ENCODE peak calls at places on chromosomes 3 and 15, in four cellular contexts. V, A, F and W are unnamed samples.

GRCh38 chr3:98583766-98584165 is 9.6 kb downstream of the CPOX start:
- DNase-seq in F (no peak), A (no peak), V (no peak), W (no peak)

GRCh38 chr3:134242649-134243637 is 7.7 kb downstream of the RYK start:
- DNase-seq in F (no peak), V (no peak), A (no peak), W (no peak)

GRCh38 chr15:82699726-82700125 is 9.9 kb downstream of the AP3B2 start:
- DNase-seq in V (no peak), F (no peak), A (no peak), W (no peak)

GRCh38 chr3:126439346-126439967 is 36.2 kb downstream of the ZXDC start:
- DNase-seq in F (no peak), A (no peak), V (peak; percentile 8), W (no peak)

GRCh38 chr15:31352911-31353811 is 26.5 kb downstream of the KLF13 start:
- DNase-seq in F (no peak), A (peak; percentile 90), V (peak; percentile 72), W (peak; percentile 81)

GRCh38 chr3:108006077-108006675 is 84.7 kb downstream of the CD47 start:
- DNase-seq in F (peak; percentile 71), V (no peak), A (peak; percentile 44), W (peak; percentile 72)

GRCh38 chr3:138349926-138350665 is 1.7 kb downstream of the MRAS start:
- DNase-seq in A (peak; percentile 49), V (peak; percentile 59), F (no peak), W (peak; percentile 74)

GRCh38 chr3:160331127-160331937 is 67.7 kb downstream of the IFT80 start:
- DNase-seq in V (no peak), F (no peak), A (no peak), W (no peak)

GRCh38 chr15:63912061-63912615 is 78.4 kb upstream of the HERC1 start:
- DNase-seq in A (no peak), F (no peak), V (no peak), W (no peak)

GRCh38 chr3:119359476-119359998 is 65.4 kb downstream of the ARHGAP31 start:
- DNase-seq in V (no peak), A (no peak), F (no peak), W (no peak)

GRCh38 chr3:142808103-142808917 is 80.6 kb downstream of the PCOLCE2 start:
- DNase-seq in F (no peak), V (no peak), A (no peak), W (no peak)

GRCh38 chr3:159779883-159780282 is 208.8 kb upstream of the IL12A start:
- DNase-seq in F (no peak), A (no peak), V (no peak), W (no peak)

GRCh38 chr15:77419050-77419835 is 661 bp downstream of the PEAK1 start:
- DNase-seq in A (peak; percentile 59), F (peak; percentile 19), V (peak; percentile 74), W (peak; percentile 42)

GRCh38 chr3:50270841-50271240 is 1.9 kb downstream of the SEMA3B start:
- DNase-seq in A (no peak), F (no peak), V (no peak), W (no peak)

GRCh38 chr3:111484666-111485065 is 57.3 kb upstream of the CD96 start:
- DNase-seq in A (no peak), V (no peak), F (no peak), W (no peak)

GRCh38 chr3:15331606-15332404 is 581 bp downstream of the SH3BP5 start:
- DNase-seq in A (peak; percentile 27), V (peak; percentile 68), F (no peak), W (peak; percentile 52)

GRCh38 chr3:15327941-15328340 is 4.4 kb downstream of the SH3BP5 start:
- DNase-seq in A (peak; percentile 69), V (no peak), F (peak; percentile 57), W (no peak)

GRCh38 chr3:15331072-15331605 is 1.2 kb downstream of the SH3BP5 start:
- DNase-seq in V (no peak), A (no peak), F (no peak), W (no peak)

GRCh38 chr3:15329058-15330005 is 3.1 kb downstream of the SH3BP5 start:
- DNase-seq in V (no peak), F (no peak), A (no peak), W (peak; percentile 59)

DNA sequence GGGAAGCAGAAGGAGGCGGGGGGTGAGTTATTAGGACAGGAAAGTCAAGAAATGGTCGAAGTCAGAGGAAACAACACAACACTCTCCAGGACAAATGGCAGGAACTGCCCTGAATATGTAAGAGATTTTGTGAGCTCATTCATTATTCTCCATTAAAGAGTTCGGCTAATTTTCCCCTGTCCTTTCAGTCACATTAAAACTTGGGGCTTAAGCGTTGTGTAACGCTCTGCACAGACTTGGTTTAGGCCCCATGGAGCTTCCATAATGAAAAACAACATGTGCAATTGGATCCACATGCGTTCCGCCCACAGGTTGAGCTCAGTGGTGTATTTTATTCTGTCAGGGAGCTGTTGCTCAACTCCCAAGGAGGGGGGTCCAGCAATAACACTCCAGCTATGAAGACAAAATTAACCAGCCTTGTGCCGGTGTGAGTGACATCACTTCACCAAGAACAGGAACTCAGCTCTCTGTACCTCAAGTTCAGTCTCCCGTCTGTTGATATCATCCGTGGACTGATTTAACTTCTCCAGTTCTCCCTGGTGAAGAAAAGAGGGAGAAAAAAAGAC is 2.3 kb downstream of the SH3BP5 start:
- DNase-seq in V (peak; percentile 63), F (peak; percentile 67), A (peak; percentile 48), W (peak; percentile 65)
- H3K27ac ChIP-seq in V (peak overlapping the region; percentile 86), F (peak overlapping the region; percentile 96), A (peak overlapping the region; percentile 82), W (peak overlapping the region; percentile 97)

DNA sequence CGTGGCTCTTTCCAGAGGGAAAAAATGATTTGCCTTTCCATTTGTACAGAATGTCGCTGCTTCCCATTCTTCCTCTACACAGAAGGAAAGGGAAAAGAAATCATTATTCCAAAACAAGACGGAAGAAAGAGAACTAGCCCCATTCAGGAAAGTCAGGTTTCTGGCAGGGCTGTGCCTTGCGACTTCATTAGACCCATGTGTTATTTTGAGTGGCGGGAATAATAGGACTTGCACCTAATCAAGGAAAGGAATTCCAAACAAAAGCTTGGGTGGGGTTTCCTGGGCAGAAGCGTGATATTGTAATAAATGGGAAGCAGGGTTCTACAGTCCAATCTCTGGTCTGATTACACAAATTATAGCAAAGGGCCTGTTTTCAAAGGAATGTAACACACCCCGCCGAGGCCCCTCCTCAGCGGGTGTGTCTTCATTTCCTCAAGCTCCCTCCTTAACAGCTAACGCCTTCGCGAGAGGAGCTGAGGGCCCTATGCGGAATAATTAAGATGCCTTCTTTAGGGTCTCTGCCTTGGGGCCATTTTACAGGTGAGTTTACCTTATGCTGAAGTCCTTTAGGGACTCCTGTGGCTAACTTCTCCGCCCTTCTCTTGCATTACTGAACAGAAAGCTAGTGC is 396.0 kb upstream of the C2CD4B start:
- DNase-seq in F (no peak), V (no peak), A (peak; percentile 41), W (no peak)
- TF ChIP-seq POLR2A in F (no peak), V (no peak), A (no peak), W (no peak)

DNA sequence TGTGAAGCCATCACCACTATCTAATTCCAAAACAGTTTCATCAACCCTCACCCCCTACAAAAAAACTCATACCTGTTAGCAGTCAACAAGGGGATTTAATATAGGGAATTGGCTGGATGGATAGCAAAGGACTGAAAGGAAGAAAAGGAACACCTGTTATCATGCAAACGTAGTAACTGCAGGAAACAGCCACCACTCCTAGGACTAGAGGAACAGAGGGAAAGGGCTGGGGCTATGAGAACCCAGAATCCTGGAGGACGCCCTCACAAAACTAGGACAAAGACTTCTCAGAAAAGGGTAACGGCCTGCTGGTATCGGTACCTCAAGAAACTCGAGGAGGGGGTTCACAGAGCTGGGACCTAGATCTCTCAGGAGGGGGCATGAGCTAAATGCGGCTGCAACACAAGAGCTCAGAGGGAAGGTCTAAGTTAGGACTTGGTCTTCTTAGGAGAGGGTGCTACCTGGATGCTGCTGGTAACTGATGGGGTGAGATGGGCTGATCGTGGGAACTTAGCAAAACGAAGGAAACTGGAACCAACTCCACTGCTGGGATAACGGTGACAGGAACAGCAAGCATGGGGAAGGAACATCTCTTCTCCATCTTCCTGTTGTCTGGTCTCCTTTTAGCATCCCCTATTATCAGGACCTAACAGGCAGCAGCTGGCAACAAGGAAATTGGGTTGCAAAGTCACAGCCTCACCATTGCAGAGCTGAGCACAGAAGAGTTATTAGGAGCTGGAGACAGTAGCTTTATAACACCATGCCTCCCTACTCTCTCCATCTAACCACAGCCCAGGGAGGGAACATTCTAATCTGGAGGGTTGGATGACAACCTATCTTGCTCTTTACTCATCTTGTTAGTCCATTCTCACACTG is 147.7 kb downstream of the UACA start:
- DNase-seq in A (no peak), F (no peak), V (no peak), W (no peak)
- H3K27ac ChIP-seq in A (no peak overlapping the region), F (no peak overlapping the region), V (no peak overlapping the region), W (no peak overlapping the region)

DNA sequence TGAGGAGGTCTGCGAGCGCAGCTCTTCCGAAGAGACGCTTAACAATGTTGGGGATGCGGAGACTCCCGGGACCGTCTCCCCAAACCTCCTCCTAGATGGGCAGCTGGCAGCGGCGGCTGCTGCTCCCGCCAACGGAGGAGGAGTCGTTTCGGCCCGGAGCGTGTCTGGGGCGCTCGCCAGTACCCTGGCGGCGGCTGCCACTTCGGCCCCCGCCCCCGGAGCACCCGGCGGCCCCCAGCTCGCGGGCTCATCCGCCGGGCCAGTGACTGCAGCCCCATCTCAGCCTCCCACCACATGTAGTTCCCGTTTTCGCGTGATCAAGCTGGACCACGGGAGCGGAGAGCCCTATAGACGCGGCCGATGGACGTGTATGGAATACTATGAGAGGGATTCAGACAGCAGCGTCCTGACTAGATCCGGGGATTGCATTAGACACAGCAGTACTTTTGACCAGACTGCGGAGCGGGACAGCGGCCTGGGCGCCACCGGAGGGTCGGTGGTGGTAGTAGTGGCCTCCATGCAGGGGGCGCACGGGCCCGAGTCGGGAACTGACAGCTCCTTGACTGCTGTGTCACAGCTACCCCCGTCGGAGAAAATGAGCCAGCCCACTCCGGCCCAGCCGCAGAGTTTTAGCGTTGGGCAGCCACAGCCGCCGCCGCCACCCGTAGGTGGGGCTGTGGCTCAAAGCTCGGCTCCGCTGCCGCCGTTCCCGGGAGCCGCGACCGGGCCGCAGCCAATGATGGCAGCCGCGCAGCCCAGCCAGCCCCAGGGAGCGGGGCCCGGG is 1.6 kb downstream of the TSC22D2 start:
- DNase-seq in F (peak; percentile 60), V (peak; percentile 80), A (peak; percentile 76), W (peak; percentile 83)
- TF ChIP-seq POLR2A in F (no peak), V (no peak), A (no peak), W (peak; percentile 76)

DNA sequence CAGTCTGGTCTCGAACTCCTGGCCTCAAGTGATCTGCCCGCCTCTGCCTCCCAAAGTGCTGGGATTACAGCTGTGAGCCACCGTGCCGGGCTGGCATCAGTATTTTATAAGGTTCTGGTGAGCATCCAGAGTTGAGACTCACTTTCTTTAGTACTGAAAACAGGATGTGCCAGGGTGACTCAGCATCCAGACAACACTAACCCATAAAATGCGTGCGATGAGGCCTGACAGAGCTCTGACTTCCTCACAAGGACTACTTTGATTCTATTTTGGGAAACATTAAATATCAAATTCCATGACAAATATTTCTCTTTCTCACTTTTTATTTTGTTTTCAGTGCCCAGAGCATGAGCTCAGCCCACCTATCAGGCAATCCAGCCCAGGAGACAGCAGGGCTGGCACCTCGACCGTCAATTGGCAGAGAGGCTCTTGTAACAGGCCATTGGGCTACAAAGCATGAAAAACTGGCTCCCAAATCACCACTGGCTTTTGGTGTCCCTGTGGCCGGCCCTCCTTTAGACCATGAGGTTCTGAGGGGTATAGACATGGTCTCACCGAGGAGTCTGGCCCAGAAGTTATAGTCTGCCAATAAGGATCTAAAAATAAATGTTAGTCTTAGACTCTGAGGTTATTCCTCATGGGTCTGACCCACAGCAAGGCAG is 75.0 kb downstream of the FEM1B start:
- DNase-seq in F (peak; percentile 55), A (no peak), V (no peak), W (peak; percentile 89)
- H3K27ac ChIP-seq in F (peak overlapping the region; percentile 89), A (peak overlapping the region; percentile 79), V (peak overlapping the region; percentile 16), W (peak overlapping the region; percentile 18)

GRCh38 chr3:105368575-105369500 is 2.1 kb downstream of the ALCAM start:
- DNase-seq in F (peak; percentile 81), A (peak; percentile 11), V (peak; percentile 45), W (peak; percentile 51)
- TF ChIP-seq POLR2A in F (no peak), A (no peak), V (no peak), W (no peak)